ENCODE peak calls at places on chromosomes 4 and X, in eight cellular contexts. One of them, this sample, is unnamed.
A peak's percentile ranks its signal among the peaks of the same experiment; 100 is the strongest.

GRCh38 chrX:131816551-131817136 is 206.5 kb upstream of the STK26 start:
- DNase-seq in suprapubic skin: peak; percentile 84
- DNase-seq in tibial nerve: no peak
- DNase-seq in SK-N-SH: peak; percentile 51
- DNase-seq in stomach: peak; percentile 84
- DNase-seq in upper lobe of left lung: no peak
- DNase-seq in K562: no peak
- DNase-seq in A549: no peak
- DNase-seq in this sample: peak; percentile 66

GRCh38 chr4:158016511-158016910 is 156.3 kb downstream of the GASK1B start:
- DNase-seq in K562: no peak
- DNase-seq in upper lobe of left lung: no peak
- DNase-seq in suprapubic skin: no peak
- DNase-seq in stomach: no peak
- DNase-seq in tibial nerve: no peak
- DNase-seq in A549: no peak
- DNase-seq in SK-N-SH: no peak
- DNase-seq in this sample: no peak

GRCh38 chr4:169029947-169030346 is 19.9 kb upstream of the CBR4 start:
- DNase-seq in A549: no peak
- DNase-seq in upper lobe of left lung: no peak
- DNase-seq in K562: no peak
- DNase-seq in stomach: no peak
- DNase-seq in SK-N-SH: no peak
- DNase-seq in tibial nerve: no peak
- DNase-seq in suprapubic skin: no peak
- DNase-seq in this sample: no peak

GRCh38 chr4:67658302-67658701 is 42.7 kb downstream of the UBA6 start:
- DNase-seq in suprapubic skin: no peak
- DNase-seq in K562: no peak
- DNase-seq in SK-N-SH: no peak
- DNase-seq in upper lobe of left lung: no peak
- DNase-seq in A549: no peak
- DNase-seq in stomach: no peak
- DNase-seq in tibial nerve: no peak
- DNase-seq in this sample: no peak

GRCh38 chr4:85477538-85477937 is 2.6 kb downstream of the ARHGAP24 start:
- DNase-seq in SK-N-SH: no peak
- DNase-seq in suprapubic skin: no peak
- DNase-seq in A549: no peak
- DNase-seq in upper lobe of left lung: no peak
- DNase-seq in K562: no peak
- DNase-seq in stomach: no peak
- DNase-seq in tibial nerve: no peak
- DNase-seq in this sample: no peak

GRCh38 chr4:68498413-68499007 is 51.2 kb downstream of the TMPRSS11E start:
- DNase-seq in suprapubic skin: no peak
- DNase-seq in A549: peak; percentile 2
- DNase-seq in tibial nerve: no peak
- DNase-seq in SK-N-SH: peak; percentile 33
- DNase-seq in K562: peak; percentile 29
- DNase-seq in upper lobe of left lung: no peak
- DNase-seq in stomach: peak; percentile 70
- DNase-seq in this sample: no peak

GRCh38 chr4:104025251-104025650 is 305.5 kb upstream of the TACR3 start:
- DNase-seq in SK-N-SH: no peak
- DNase-seq in suprapubic skin: no peak
- DNase-seq in stomach: no peak
- DNase-seq in A549: no peak
- DNase-seq in upper lobe of left lung: no peak
- DNase-seq in tibial nerve: no peak
- DNase-seq in K562: no peak
- DNase-seq in this sample: no peak

GRCh38 chr4:143399113-143399949 is 62.7 kb downstream of the GAB1 start:
- DNase-seq in SK-N-SH: peak; percentile 27
- DNase-seq in K562: peak; percentile 26
- DNase-seq in suprapubic skin: no peak
- DNase-seq in tibial nerve: no peak
- DNase-seq in stomach: no peak
- DNase-seq in A549: no peak
- DNase-seq in upper lobe of left lung: no peak
- DNase-seq in this sample: no peak

GRCh38 chr4:119314356-119314755 is 7.6 kb downstream of the FABP2 start:
- DNase-seq in suprapubic skin: no peak
- DNase-seq in tibial nerve: no peak
- DNase-seq in SK-N-SH: no peak
- DNase-seq in K562: no peak
- DNase-seq in A549: no peak
- DNase-seq in upper lobe of left lung: no peak
- DNase-seq in stomach: no peak
- DNase-seq in this sample: no peak

GRCh38 chr4:124409044-124409443 is 303.5 kb downstream of the ANKRD50 start:
- DNase-seq in tibial nerve: no peak
- DNase-seq in SK-N-SH: no peak
- DNase-seq in K562: no peak
- DNase-seq in suprapubic skin: no peak
- DNase-seq in upper lobe of left lung: no peak
- DNase-seq in stomach: no peak
- DNase-seq in A549: no peak
- DNase-seq in this sample: no peak

GRCh38 chr4:188905248-188905647 is 766.0 kb downstream of the TRIML1 start:
- DNase-seq in A549: no peak
- DNase-seq in suprapubic skin: no peak
- DNase-seq in stomach: no peak
- DNase-seq in SK-N-SH: no peak
- DNase-seq in upper lobe of left lung: peak; percentile 46
- DNase-seq in tibial nerve: no peak
- DNase-seq in K562: no peak
- DNase-seq in this sample: no peak

GRCh38 chr4:40438384-40439026 is 103.4 kb downstream of the CHRNA9 start:
- DNase-seq in tibial nerve: no peak
- DNase-seq in stomach: no peak
- DNase-seq in SK-N-SH: no peak
- DNase-seq in K562: no peak
- DNase-seq in upper lobe of left lung: peak; percentile 81
- DNase-seq in suprapubic skin: no peak
- DNase-seq in A549: no peak
- DNase-seq in this sample: no peak

GRCh38 chr4:17236686-17237085 is 275.2 kb downstream of the QDPR start:
- DNase-seq in tibial nerve: no peak
- DNase-seq in stomach: no peak
- DNase-seq in suprapubic skin: no peak
- DNase-seq in upper lobe of left lung: no peak
- DNase-seq in K562: no peak
- DNase-seq in SK-N-SH: no peak
- DNase-seq in A549: no peak
- DNase-seq in this sample: no peak

GRCh38 chr4:107034091-107034698 is 1.9 kb downstream of the DKK2 start:
- DNase-seq in K562: no peak
- DNase-seq in tibial nerve: peak; percentile 32
- DNase-seq in suprapubic skin: peak; percentile 76
- DNase-seq in upper lobe of left lung: peak; percentile 54
- DNase-seq in SK-N-SH: peak; percentile 77
- DNase-seq in stomach: no peak
- DNase-seq in A549: no peak
- DNase-seq in this sample: peak; percentile 23

GRCh38 chrX:38166478-38167083 is 54.1 kb downstream of the SRPX start:
- DNase-seq in stomach: no peak
- DNase-seq in suprapubic skin: no peak
- DNase-seq in K562: peak; percentile 12
- DNase-seq in SK-N-SH: peak; percentile 7
- DNase-seq in tibial nerve: no peak
- DNase-seq in upper lobe of left lung: no peak
- DNase-seq in A549: peak; percentile 4
- DNase-seq in this sample: no peak

GRCh38 chr4:1488357-1488756 is 82.1 kb upstream of the NKX1-1 start:
- DNase-seq in upper lobe of left lung: peak; percentile 32
- DNase-seq in tibial nerve: no peak
- DNase-seq in K562: no peak
- DNase-seq in A549: no peak
- DNase-seq in stomach: no peak
- DNase-seq in suprapubic skin: no peak
- DNase-seq in SK-N-SH: no peak
- DNase-seq in this sample: no peak

GRCh38 chr4:159735281-159736207 is 632.7 kb downstream of the RAPGEF2 start:
- DNase-seq in stomach: no peak
- DNase-seq in tibial nerve: no peak
- DNase-seq in A549: no peak
- DNase-seq in upper lobe of left lung: no peak
- DNase-seq in K562: no peak
- DNase-seq in suprapubic skin: no peak
- DNase-seq in SK-N-SH: no peak
- DNase-seq in this sample: no peak
- TF ChIP-seq EP300 in stomach: no peak
- TF ChIP-seq EP300 in tibial nerve: no peak
- TF ChIP-seq EP300 in A549: no peak
- TF ChIP-seq EP300 in upper lobe of left lung: no peak
- TF ChIP-seq EP300 in K562: no peak
- TF ChIP-seq EP300 in suprapubic skin: no peak
- TF ChIP-seq EP300 in SK-N-SH: no peak
- TF ChIP-seq EP300 in this sample: no peak

GRCh38 chr4:53536328-53536727 is 55.0 kb downstream of the LNX1 start:
- DNase-seq in suprapubic skin: no peak
- DNase-seq in A549: no peak
- DNase-seq in stomach: no peak
- DNase-seq in K562: no peak
- DNase-seq in upper lobe of left lung: no peak
- DNase-seq in tibial nerve: no peak
- DNase-seq in SK-N-SH: no peak
- DNase-seq in this sample: no peak

GRCh38 chr4:53545238-53545637 is 46.0 kb downstream of the LNX1 start:
- DNase-seq in stomach: no peak
- DNase-seq in upper lobe of left lung: no peak
- DNase-seq in tibial nerve: no peak
- DNase-seq in SK-N-SH: no peak
- DNase-seq in suprapubic skin: no peak
- DNase-seq in A549: no peak
- DNase-seq in K562: no peak
- DNase-seq in this sample: no peak

GRCh38 chr4:53537606-53538005 is 53.7 kb downstream of the LNX1 start:
- DNase-seq in SK-N-SH: no peak
- DNase-seq in suprapubic skin: no peak
- DNase-seq in K562: no peak
- DNase-seq in tibial nerve: no peak
- DNase-seq in A549: no peak
- DNase-seq in upper lobe of left lung: no peak
- DNase-seq in stomach: no peak
- DNase-seq in this sample: no peak

GRCh38 chr4:53545942-53546581 is 45.2 kb downstream of the LNX1 start:
- DNase-seq in SK-N-SH: no peak
- DNase-seq in tibial nerve: no peak
- DNase-seq in suprapubic skin: no peak
- DNase-seq in A549: no peak
- DNase-seq in stomach: no peak
- DNase-seq in upper lobe of left lung: no peak
- DNase-seq in K562: no peak
- DNase-seq in this sample: no peak

DNA sequence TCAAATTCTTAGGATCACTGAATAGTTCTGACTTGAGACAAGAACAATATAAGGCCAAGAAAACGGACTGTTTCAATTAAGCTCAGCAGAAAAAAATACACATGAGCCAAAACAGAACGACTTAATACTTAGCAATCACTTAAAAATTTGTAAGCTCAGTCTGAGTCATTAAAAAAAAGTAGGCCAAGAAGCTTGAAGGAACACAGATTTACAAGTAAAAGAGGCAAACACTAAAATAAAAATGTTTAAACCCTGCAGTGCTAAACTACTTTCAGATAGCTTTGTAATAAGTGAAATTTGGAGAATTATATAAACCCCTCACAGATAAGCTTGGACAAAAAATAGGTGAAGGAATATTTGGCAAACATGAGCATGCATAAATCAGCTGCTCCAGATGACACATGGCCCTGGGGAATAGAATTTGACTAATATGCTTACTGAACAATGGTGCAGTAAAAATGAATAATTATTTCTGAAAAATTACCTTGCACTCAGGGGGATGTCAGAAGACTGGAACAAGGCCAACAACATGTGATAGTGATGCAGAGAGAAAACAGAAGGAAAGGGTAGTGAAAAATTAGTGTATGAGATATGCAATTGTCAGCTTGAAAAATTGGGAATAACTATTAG is 49.6 kb downstream of the LNX1 start:
- DNase-seq in K562: no peak
- DNase-seq in SK-N-SH: peak; percentile 47
- DNase-seq in stomach: no peak
- DNase-seq in A549: no peak
- DNase-seq in suprapubic skin: no peak
- DNase-seq in tibial nerve: no peak
- DNase-seq in upper lobe of left lung: no peak
- DNase-seq in this sample: no peak
- H3K27ac ChIP-seq in K562: no peak overlapping the region
- H3K27ac ChIP-seq in SK-N-SH: peak overlapping the region; percentile 85
- H3K27ac ChIP-seq in stomach: no peak overlapping the region
- H3K27ac ChIP-seq in A549: no peak overlapping the region
- H3K27ac ChIP-seq in suprapubic skin: peak overlapping the region; percentile 74
- H3K27ac ChIP-seq in tibial nerve: peak overlapping the region; percentile 31
- H3K27ac ChIP-seq in upper lobe of left lung: peak overlapping the region; percentile 49
- H3K27ac ChIP-seq in this sample: no peak overlapping the region

DNA sequence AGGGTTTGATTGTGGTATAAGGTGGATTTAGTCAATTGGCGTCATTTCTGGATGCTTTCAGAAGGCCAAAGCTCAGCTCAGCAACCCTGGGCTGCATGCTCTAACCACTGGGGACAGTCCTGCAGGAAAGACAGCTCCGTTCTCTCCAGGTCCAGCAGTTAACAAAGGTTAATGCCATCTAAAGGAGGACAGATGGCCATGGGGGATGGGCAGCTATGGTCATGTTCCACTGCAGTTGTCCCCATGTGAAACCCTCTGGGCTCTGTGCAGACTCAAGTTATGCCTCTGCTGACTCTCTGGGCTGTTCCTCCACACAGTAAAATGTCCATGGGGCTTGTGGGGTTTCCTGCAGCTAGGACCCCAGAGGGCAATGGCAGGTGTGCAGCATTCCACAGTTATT is 562.1 kb upstream of the ADGRL3 start:
- DNase-seq in suprapubic skin: no peak
- DNase-seq in A549: no peak
- DNase-seq in upper lobe of left lung: no peak
- DNase-seq in K562: no peak
- DNase-seq in stomach: no peak
- DNase-seq in tibial nerve: no peak
- DNase-seq in SK-N-SH: no peak
- DNase-seq in this sample: no peak
- TF ChIP-seq CTCF in suprapubic skin: no peak
- TF ChIP-seq CTCF in A549: no peak
- TF ChIP-seq CTCF in upper lobe of left lung: no peak
- TF ChIP-seq CTCF in K562: no peak
- TF ChIP-seq CTCF in stomach: no peak
- TF ChIP-seq CTCF in tibial nerve: no peak
- TF ChIP-seq CTCF in SK-N-SH: no peak
- TF ChIP-seq CTCF in this sample: no peak

DNA sequence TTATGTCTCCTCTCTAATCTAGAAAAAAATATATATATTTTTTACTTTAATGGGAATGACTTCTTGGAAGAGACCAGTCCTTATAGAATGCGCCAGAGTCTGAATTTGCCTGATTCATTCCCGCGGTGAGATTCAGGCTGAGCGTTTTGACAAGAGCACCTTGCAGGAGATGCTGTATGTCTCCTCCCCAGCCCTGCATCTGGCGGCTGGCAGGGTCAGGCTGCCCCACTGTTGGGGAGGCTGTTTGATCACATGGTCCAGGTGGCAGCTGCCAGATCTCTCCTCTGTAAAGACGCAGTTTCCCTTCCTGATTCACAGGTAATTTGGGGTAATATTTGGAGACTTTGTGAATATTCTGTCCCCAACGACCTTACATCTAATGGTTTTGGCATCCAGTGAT is 9.7 kb downstream of the PDZD4 start:
- DNase-seq in upper lobe of left lung: no peak
- DNase-seq in stomach: no peak
- DNase-seq in tibial nerve: no peak
- DNase-seq in A549: no peak
- DNase-seq in suprapubic skin: no peak
- DNase-seq in SK-N-SH: peak; percentile 44
- DNase-seq in K562: no peak
- DNase-seq in this sample: no peak
- TF ChIP-seq EP300 in upper lobe of left lung: no peak
- TF ChIP-seq EP300 in stomach: no peak
- TF ChIP-seq EP300 in tibial nerve: no peak
- TF ChIP-seq EP300 in A549: no peak
- TF ChIP-seq EP300 in suprapubic skin: no peak
- TF ChIP-seq EP300 in SK-N-SH: no peak
- TF ChIP-seq EP300 in K562: no peak
- TF ChIP-seq EP300 in this sample: no peak